ENCODE peak calls at places on chromosomes 5 and 9, in six cellular contexts. K is aorta, G is lower lobe of right lung, M is OCI-LY7, E is mammary epithelial cell, O is adrenal gland. I is an unnamed sample.
A peak's percentile ranks its signal among the peaks of the same experiment; 100 is the strongest.

GRCh38 chr9:130288393-130288792 is 22.8 kb downstream of the HMCN2 start:
- DNase-seq in G (no peak), K (no peak), O (no peak), M (no peak), E (no peak), I (no peak)

GRCh38 chr5:172671091-172671490 is 30.0 kb downstream of the NEURL1B start:
- DNase-seq in O (no peak), G (no peak), M (no peak), K (peak; percentile 53), E (no peak), I (no peak)

GRCh38 chr9:794386-794785 is 47.1 kb upstream of the DMRT1 start:
- DNase-seq in O (no peak), E (peak; percentile 20), G (no peak), M (no peak), K (no peak), I (no peak)

GRCh38 chr5:38497946-38498345 is 58.5 kb downstream of the LIFR start:
- DNase-seq in M (no peak), K (no peak), O (no peak), E (no peak), G (no peak), I (no peak)

GRCh38 chr5:145118109-145118508 is 717.0 kb downstream of the PRELID2 start:
- DNase-seq in E (no peak), K (no peak), M (no peak), G (no peak), O (no peak), I (no peak)

GRCh38 chr5:121596882-121597281 is 254.8 kb upstream of the FTMT start:
- DNase-seq in O (no peak), G (no peak), E (no peak), M (no peak), K (no peak), I (no peak)

GRCh38 chr5:124661317-124662141 is 84.9 kb downstream of the ZNF608 start:
- DNase-seq in O (peak; percentile 26), M (no peak), E (peak; percentile 82), G (no peak), K (no peak), I (no peak)

GRCh38 chr5:11851965-11852745 is 52.1 kb downstream of the CTNND2 start:
- DNase-seq in M (no peak), O (no peak), K (no peak), E (no peak), G (no peak), I (no peak)

GRCh38 chr9:134698587-134699342 is 57.2 kb downstream of the COL5A1 start:
- DNase-seq in O (peak; percentile 61), M (peak; percentile 60), K (peak; percentile 91), E (peak; percentile 4), G (peak; percentile 73), I (no peak)

GRCh38 chr5:68445257-68446069 is 229.9 kb downstream of the PIK3R1 start:
- DNase-seq in O (no peak), G (no peak), E (no peak), M (no peak), K (no peak), I (no peak)

GRCh38 chr5:107321906-107322305 is 348.8 kb downstream of the EFNA5 start:
- DNase-seq in G (no peak), E (no peak), K (no peak), M (no peak), O (no peak), I (no peak)

GRCh38 chr9:121185774-121186403 is 15.8 kb downstream of the RAB14 start:
- DNase-seq in E (no peak), G (no peak), O (no peak), K (no peak), M (no peak), I (no peak)
- H3K4me3 ChIP-seq in E (no peak overlapping the region), G (no peak overlapping the region), O (no peak overlapping the region), K (no peak overlapping the region), M (no peak overlapping the region), I (no peak overlapping the region)

GRCh38 chr5:62328772-62329491 is 22.9 kb downstream of the KIF2A start:
- DNase-seq in M (no peak), K (no peak), G (no peak), O (no peak), E (no peak), I (no peak)

GRCh38 chr5:62326702-62327101 is 20.7 kb downstream of the KIF2A start:
- DNase-seq in E (no peak), M (no peak), G (no peak), K (no peak), O (no peak), I (no peak)

GRCh38 chr5:62326302-62326701 is 20.3 kb downstream of the KIF2A start:
- DNase-seq in O (no peak), K (no peak), M (peak; percentile 14), E (no peak), G (no peak), I (no peak)

GRCh38 chr5:62327138-62327537 is 21.1 kb downstream of the KIF2A start:
- DNase-seq in E (no peak), M (no peak), O (no peak), K (no peak), G (no peak), I (no peak)

DNA sequence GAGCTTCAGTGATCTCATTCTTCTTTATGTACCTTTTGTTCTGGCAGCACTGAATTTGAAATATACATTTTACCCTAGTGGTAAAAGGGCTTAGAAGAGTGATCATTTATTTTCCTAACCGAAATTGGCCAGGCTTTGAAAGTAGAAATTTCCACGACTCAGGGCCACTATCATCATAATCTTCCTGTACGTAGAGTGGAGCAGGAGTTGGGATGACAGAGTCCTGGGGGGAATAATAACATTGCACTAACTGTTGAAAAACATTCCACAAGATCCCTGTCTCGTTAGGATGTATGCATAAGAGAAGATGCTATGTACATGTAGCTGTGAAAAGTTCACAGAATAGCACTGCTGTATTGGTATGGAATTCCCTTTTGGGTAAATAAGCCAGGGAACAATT is 21.6 kb downstream of the KIF2A start:
- DNase-seq in O (no peak), E (no peak), K (no peak), G (no peak), M (no peak), I (no peak)
- H3K27ac ChIP-seq in O (no peak overlapping the region), E (no peak overlapping the region), K (no peak overlapping the region), G (no peak overlapping the region), M (no peak overlapping the region), I (no peak overlapping the region)

GRCh38 chr9:110130791-110131416 is 77.1 kb downstream of the C9orf152 start:
- DNase-seq in M (no peak), K (no peak), E (no peak), O (no peak), G (no peak), I (no peak)
- H3K4me3 ChIP-seq in M (peak overlapping the region; percentile 57), K (no peak overlapping the region), E (no peak overlapping the region), O (no peak overlapping the region), G (no peak overlapping the region), I (no peak overlapping the region)

GRCh38 chr9:19432473-19432872 is 23.7 kb downstream of the ACER2 start:
- DNase-seq in G (no peak), M (no peak), K (no peak), E (no peak), O (no peak), I (no peak)

GRCh38 chr9:19429590-19429989 is 20.8 kb downstream of the ACER2 start:
- DNase-seq in M (no peak), G (no peak), K (no peak), E (no peak), O (no peak), I (no peak)

GRCh38 chr9:19430201-19430760 is 21.5 kb downstream of the ACER2 start:
- DNase-seq in O (no peak), E (no peak), M (no peak), K (no peak), G (no peak), I (no peak)

DNA sequence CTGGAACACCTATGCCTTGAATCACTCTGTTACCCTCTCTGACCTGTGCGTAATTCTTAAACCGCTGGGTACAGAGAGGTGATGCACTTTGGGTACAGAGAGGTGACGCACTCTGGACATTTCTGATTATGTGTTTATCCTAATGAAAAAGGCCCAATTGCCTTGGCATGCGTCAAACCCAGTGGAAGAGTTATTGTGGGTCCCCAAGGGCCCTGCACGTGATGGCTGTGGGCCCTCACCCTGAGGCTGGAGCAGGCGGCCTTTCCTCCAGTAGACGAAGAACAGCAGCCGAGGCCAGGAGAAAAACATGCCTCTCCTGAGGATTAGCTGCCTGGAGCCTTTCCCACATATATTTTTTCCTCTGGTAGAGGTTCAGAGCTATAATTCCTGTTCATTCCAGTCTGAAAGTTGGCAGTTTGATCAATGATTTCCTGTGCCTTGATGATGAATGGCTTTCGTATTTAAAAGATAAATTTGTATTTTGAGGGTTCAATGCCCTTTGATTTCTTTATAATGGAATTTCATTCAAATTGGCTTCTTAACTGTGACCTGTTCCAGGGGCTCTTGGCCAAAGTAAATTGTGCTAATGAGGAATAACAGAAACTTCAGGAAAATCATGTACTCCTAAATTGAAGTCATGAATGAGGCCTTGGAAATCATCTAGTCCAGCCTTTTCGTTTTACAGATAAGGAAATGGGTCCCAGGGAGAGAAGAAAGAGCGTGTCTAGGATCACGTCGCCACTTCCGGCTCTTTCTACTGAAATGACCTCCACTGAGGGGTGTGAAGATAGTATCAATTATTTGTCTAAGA is 22.8 kb downstream of the ACER2 start:
- DNase-seq in M (no peak), G (no peak), E (no peak), K (peak; percentile 84), O (peak; percentile 68), I (peak; percentile 79)
- H3K27ac ChIP-seq in M (no peak overlapping the region), G (no peak overlapping the region), E (no peak overlapping the region), K (peak overlapping the region; percentile 57), O (peak overlapping the region; percentile 65), I (peak overlapping the region; percentile 68)

GRCh38 chr5:44875661-44876250 is 67.0 kb downstream of the MRPS30 start:
- DNase-seq in K (no peak), G (no peak), M (peak; percentile 50), E (peak; percentile 96), O (no peak), I (no peak)
- H3K4me3 ChIP-seq in K (no peak overlapping the region), G (no peak overlapping the region), M (peak overlapping the region; percentile 13), E (no peak overlapping the region), O (no peak overlapping the region), I (no peak overlapping the region)

GRCh38 chr9:137298983-137299521 is 3.0 kb downstream of the NRARP start:
- DNase-seq in K (no peak), E (no peak), O (no peak), M (no peak), G (no peak), I (no peak)

GRCh38 chr9:137299938-137300337 is 2.1 kb downstream of the NRARP start:
- DNase-seq in O (no peak), G (no peak), M (no peak), K (no peak), E (no peak), I (no peak)

GRCh38 chr9:137302176-137303030 is at the start of gene NRARP:
- DNase-seq in K (peak; percentile 94), E (peak; percentile 76), O (peak; percentile 80), G (peak; percentile 94), M (peak; percentile 91), I (no peak)

GRCh38 chr9:137301086-137301947 is 754 bp downstream of the NRARP start:
- DNase-seq in O (peak; percentile 29), G (peak; percentile 58), K (peak; percentile 80), M (no peak), E (peak; percentile 58), I (no peak)

GRCh38 chr9:137300607-137301085 is 1.4 kb downstream of the NRARP start:
- DNase-seq in G (no peak), E (no peak), K (no peak), O (no peak), M (no peak), I (no peak)
- H3K27ac ChIP-seq in G (peak overlapping the region; percentile 77), E (no peak overlapping the region), K (no peak overlapping the region), O (no peak overlapping the region), M (no peak overlapping the region), I (no peak overlapping the region)